ENCODE peak calls at places on chromosomes 5 and 9, in seven cellular contexts. B is brain microvascular endothelial cell, P is mammary epithelial cell, F is transverse colon, G is PC-3, S is HFF-Myc, W is A549. C is an unnamed sample.

GRCh38 chr5:7759257-7759871 is 91.6 kb downstream of the CFAP90 start:
- DNase-seq in B (no peak), P (no peak), F (no peak), G (no peak), S (peak; percentile 10), W (no peak), C (no peak)

GRCh38 chr9:126432659-126433058 is 106.0 kb downstream of the MVB12B start:
- DNase-seq in B (no peak), P (no peak), F (no peak), G (no peak), S (no peak), W (no peak), C (no peak)

GRCh38 chr5:168047043-168047668 is 244.3 kb upstream of the WWC1 start:
- DNase-seq in B (peak; percentile 11), P (peak; percentile 50), F (peak; percentile 63), G (peak; percentile 66), S (no peak), W (peak; percentile 68), C (peak; percentile 42)

GRCh38 chr5:5461012-5461411 is 38.5 kb downstream of the ICE1 start:
- DNase-seq in B (no peak), P (no peak), F (no peak), G (peak; percentile 23), S (no peak), W (no peak), C (no peak)

GRCh38 chr9:92983984-92984589 is 36.8 kb downstream of the FGD3 start:
- DNase-seq in B (no peak), P (peak; percentile 31), F (no peak), G (peak; percentile 29), S (no peak), W (peak; percentile 50), C (no peak)

GRCh38 chr5:131973981-131974380 is 28.5 kb upstream of the MEIKIN start:
- DNase-seq in B (no peak), P (no peak), F (no peak), G (no peak), S (no peak), W (no peak), C (no peak)

GRCh38 chr5:112238473-112238872 is 180.6 kb downstream of the EPB41L4A start:
- DNase-seq in B (no peak), P (no peak), F (no peak), G (no peak), S (no peak), W (peak; percentile 23), C (no peak)

GRCh38 chr9:78032599-78033457 is 1.2 kb upstream of the GNAQ start:
- DNase-seq in B (no peak), P (no peak), F (peak; percentile 21), G (no peak), S (no peak), W (no peak), C (no peak)

GRCh38 chr5:99054972-99055371 is 126.2 kb upstream of the CHD1 start:
- DNase-seq in B (no peak), P (no peak), F (no peak), G (no peak), S (no peak), W (no peak), C (no peak)

GRCh38 chr5:170681013-170681433 is 102.5 kb upstream of the GABRP start:
- DNase-seq in B (peak; percentile 23), P (peak; percentile 29), F (no peak), G (peak; percentile 24), S (peak; percentile 4), W (peak; percentile 6), C (peak; percentile 2)

GRCh38 chr5:77321793-77322394 is 111.4 kb downstream of the PDE8B start:
- DNase-seq in B (no peak), P (no peak), F (no peak), G (no peak), S (no peak), W (no peak), C (no peak)

GRCh38 chr5:61964199-61964598 is 341.8 kb upstream of the KIF2A start:
- DNase-seq in B (peak; percentile 12), P (peak; percentile 38), F (no peak), G (peak; percentile 28), S (no peak), W (no peak), C (peak; percentile 14)

GRCh38 chr5:157516016-157516415 is 56.0 kb downstream of the NIPAL4 start:
- DNase-seq in B (peak; percentile 86), P (peak; percentile 82), F (no peak), G (peak; percentile 90), S (peak; percentile 38), W (peak; percentile 30), C (peak; percentile 90)

GRCh38 chr5:168327994-168328393 is 36.5 kb downstream of the WWC1 start:
- DNase-seq in B (no peak), P (no peak), F (no peak), G (no peak), S (no peak), W (no peak), C (no peak)

GRCh38 chr9:8855046-8855445 is 1055.5 kb upstream of the DMAC1 start:
- DNase-seq in B (no peak), P (no peak), F (no peak), G (no peak), S (no peak), W (peak; percentile 17), C (peak; percentile 12)

GRCh38 chr5:2184563-2185540 is 302.1 kb upstream of the IRX4 start:
- DNase-seq in B (no peak), P (no peak), F (no peak), G (no peak), S (no peak), W (no peak), C (no peak)

GRCh38 chr5:16160706-16161105 is 18.9 kb downstream of the MARCHF11 start:
- DNase-seq in B (peak; percentile 37), P (peak; percentile 41), F (no peak), G (peak; percentile 77), S (peak; percentile 56), W (peak; percentile 73), C (peak; percentile 25)

GRCh38 chr9:107932036-107932435 is 442.5 kb upstream of the KLF4 start:
- DNase-seq in B (peak; percentile 18), P (no peak), F (no peak), G (no peak), S (no peak), W (no peak), C (no peak)

GRCh38 chr5:95043648-95044047 is 241.2 kb downstream of the MCTP1 start:
- DNase-seq in B (no peak), P (no peak), F (no peak), G (no peak), S (no peak), W (no peak), C (no peak)

GRCh38 chr9:112665347-112665746 is 52.6 kb downstream of the INIP start:
- DNase-seq in B (no peak), P (peak; percentile 11), F (no peak), G (peak; percentile 40), S (no peak), W (peak; percentile 29), C (no peak)

GRCh38 chr5:37767251-37767650 is 72.6 kb downstream of the GDNF start:
- DNase-seq in B (no peak), P (no peak), F (no peak), G (no peak), S (no peak), W (no peak), C (no peak)

GRCh38 chr5:84480873-84481637 is 96.4 kb upstream of the EDIL3 start:
- DNase-seq in B (peak; percentile 24), P (peak; percentile 62), F (no peak), G (peak; percentile 18), S (no peak), W (no peak), C (no peak)

GRCh38 chr5:143309661-143310431 is 93.6 kb downstream of the NR3C1 start:
- DNase-seq in B (no peak), P (peak; percentile 29), F (no peak), G (peak; percentile 61), S (no peak), W (no peak), C (no peak)

DNA sequence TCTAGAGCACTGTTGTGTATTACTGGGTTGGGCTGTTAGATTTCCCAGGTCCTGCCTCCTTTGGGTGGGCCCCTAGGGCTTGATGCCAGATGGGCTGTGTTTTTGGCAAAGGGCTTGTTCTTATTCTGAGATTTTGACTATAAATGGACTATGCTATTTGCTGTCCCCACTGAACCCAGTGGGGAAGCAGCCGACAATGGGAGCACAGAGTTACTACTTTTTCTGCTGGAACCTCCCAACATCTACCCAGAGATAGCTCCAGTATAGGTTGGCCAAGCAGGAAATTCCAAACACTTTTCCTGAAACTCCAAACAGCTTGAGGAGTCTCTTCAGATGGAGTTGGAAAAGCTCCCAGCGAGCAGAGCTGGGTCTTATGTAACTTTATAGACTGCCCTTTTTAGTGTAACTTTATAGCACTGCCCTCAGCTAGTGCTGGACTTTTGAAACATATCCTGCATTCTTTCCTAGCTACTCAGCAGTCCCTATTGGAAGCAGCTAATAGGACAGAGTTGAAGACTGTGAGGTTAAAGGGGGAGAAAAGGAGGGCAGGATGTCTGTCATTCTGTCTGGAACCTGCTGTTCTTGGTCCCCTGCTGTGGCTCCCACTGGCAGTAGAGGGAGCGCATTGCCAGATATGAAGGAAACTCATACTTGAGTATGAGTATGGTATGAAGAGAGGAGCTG is 21.0 kb downstream of the RUSC2 start:
- DNase-seq in B (peak; percentile 89), P (peak; percentile 50), F (peak; percentile 59), G (peak; percentile 90), S (peak; percentile 96), W (peak; percentile 97), C (peak; percentile 67)
- TF ChIP-seq CTCF in B (peak; percentile 54), P (peak; percentile 37), F (peak; percentile 8), G (peak; percentile 45), S (peak; percentile 37), W (peak; percentile 40), C (peak; percentile 35)

GRCh38 chr5:111227226-111227782 is 3.1 kb downstream of the CAMK4 start:
- DNase-seq in B (no peak), P (no peak), F (no peak), G (no peak), S (no peak), W (no peak), C (no peak)
- H3K4me3 ChIP-seq in B (no peak overlapping the region), P (no peak overlapping the region), F (no peak overlapping the region), G (no peak overlapping the region), S (no peak overlapping the region), W (no peak overlapping the region), C (no peak overlapping the region)

DNA sequence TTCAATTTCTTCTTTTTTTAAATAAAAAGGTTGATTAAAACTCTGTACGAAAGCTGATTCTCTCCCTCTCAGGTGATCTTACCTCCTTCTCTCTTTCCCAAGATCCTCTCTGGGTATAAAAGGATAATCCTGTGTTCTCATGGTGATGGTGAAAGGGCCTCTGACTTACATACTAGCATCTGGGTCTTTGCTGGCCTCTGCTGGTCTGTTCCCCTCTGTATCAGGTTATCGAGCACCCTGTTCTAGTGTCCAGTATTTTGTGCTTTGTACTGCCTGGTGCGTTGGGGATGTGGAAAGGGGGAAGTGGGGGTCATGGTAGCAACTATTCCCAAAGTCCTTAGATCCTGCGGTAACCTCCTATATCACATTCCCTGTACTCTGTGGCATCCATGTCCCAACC is 328.9 kb downstream of the NR2F1-AS1 start:
- DNase-seq in B (no peak), P (no peak), F (no peak), G (no peak), S (no peak), W (peak; percentile 17), C (no peak)
- TF ChIP-seq CTCF in B (peak; percentile 32), P (peak; percentile 13), F (no peak), G (peak; percentile 30), S (peak; percentile 12), W (no peak), C (peak; percentile 10)

DNA sequence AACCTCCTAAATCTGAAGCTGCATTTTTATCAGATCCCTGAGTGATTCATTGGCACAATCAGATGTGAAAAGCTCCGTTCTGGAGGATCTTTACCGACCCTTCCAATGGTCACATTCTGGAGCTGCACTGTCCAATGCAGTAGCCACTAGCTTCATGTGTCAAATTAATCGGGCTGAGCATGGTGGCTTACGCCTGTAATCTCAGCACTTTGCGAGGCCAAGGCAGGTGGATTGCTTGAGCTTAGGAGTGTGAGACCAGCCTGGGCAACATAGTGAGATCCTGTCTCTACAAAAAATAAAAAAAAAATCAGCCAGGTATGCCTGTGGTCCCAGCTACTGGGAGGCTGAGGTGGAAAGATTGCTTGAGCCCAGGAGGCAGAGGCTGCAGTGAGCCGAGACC is 3.7 kb downstream of the IL17B start:
- DNase-seq in B (no peak), P (no peak), F (no peak), G (no peak), S (no peak), W (no peak), C (no peak)
- H3K4me3 ChIP-seq in B (no peak overlapping the region), P (no peak overlapping the region), F (no peak overlapping the region), G (no peak overlapping the region), S (no peak overlapping the region), W (no peak overlapping the region), C (no peak overlapping the region)